ENCODE peak calls at places on chromosomes 6 and 20, in four cellular contexts. One of them, this sample, is unnamed.

GRCh38 chr6:83536034-83536646 is 23.8 kb downstream of the PRSS35 start:
- DNase-seq in stimulated activated CD4-positive, alpha-beta T cell treated with anti-CD3 and anti-CD28 coated beads, TNF-alpha, amount 100 ng/mL, for 4 hours: no peak
- DNase-seq in left kidney: peak
- DNase-seq in IMR-90: peak
- DNase-seq in this sample: peak

GRCh38 chr6:64520050-64520449 is 884.4 kb downstream of the PHF3 start:
- DNase-seq in stimulated activated CD4-positive, alpha-beta T cell treated with anti-CD3 and anti-CD28 coated beads, TNF-alpha, amount 100 ng/mL, for 4 hours: no peak
- DNase-seq in left kidney: no peak
- DNase-seq in IMR-90: peak
- DNase-seq in this sample: peak

GRCh38 chr20:48800227-48800626 is 27.6 kb downstream of the PREX1 start:
- DNase-seq in stimulated activated CD4-positive, alpha-beta T cell treated with anti-CD3 and anti-CD28 coated beads, TNF-alpha, amount 100 ng/mL, for 4 hours: no peak
- DNase-seq in left kidney: no peak
- DNase-seq in IMR-90: no peak
- DNase-seq in this sample: no peak

GRCh38 chr6:169115632-169116031 is 138.0 kb downstream of the THBS2 start:
- DNase-seq in stimulated activated CD4-positive, alpha-beta T cell treated with anti-CD3 and anti-CD28 coated beads, TNF-alpha, amount 100 ng/mL, for 4 hours: no peak
- DNase-seq in left kidney: no peak
- DNase-seq in IMR-90: peak
- DNase-seq in this sample: no peak

GRCh38 chr6:144340541-144341371 is 55.6 kb downstream of the UTRN start:
- DNase-seq in stimulated activated CD4-positive, alpha-beta T cell treated with anti-CD3 and anti-CD28 coated beads, TNF-alpha, amount 100 ng/mL, for 4 hours: no peak
- DNase-seq in left kidney: no peak
- DNase-seq in IMR-90: no peak
- DNase-seq in this sample: no peak

GRCh38 chr20:45873409-45874116 is 7.5 kb upstream of the ZSWIM1 start:
- DNase-seq in stimulated activated CD4-positive, alpha-beta T cell treated with anti-CD3 and anti-CD28 coated beads, TNF-alpha, amount 100 ng/mL, for 4 hours: no peak
- DNase-seq in left kidney: no peak
- DNase-seq in IMR-90: peak
- DNase-seq in this sample: no peak

GRCh38 chr20:36504295-36504694 is 37.0 kb upstream of the MYL9 start:
- DNase-seq in stimulated activated CD4-positive, alpha-beta T cell treated with anti-CD3 and anti-CD28 coated beads, TNF-alpha, amount 100 ng/mL, for 4 hours: no peak
- DNase-seq in left kidney: no peak
- DNase-seq in IMR-90: no peak
- DNase-seq in this sample: no peak

GRCh38 chr20:3077618-3078134 is 6.3 kb downstream of the OXT start:
- DNase-seq in stimulated activated CD4-positive, alpha-beta T cell treated with anti-CD3 and anti-CD28 coated beads, TNF-alpha, amount 100 ng/mL, for 4 hours: no peak
- DNase-seq in left kidney: no peak
- DNase-seq in IMR-90: no peak
- DNase-seq in this sample: no peak

GRCh38 chr6:115610646-115611045 is 450.0 kb downstream of the FRK start:
- DNase-seq in stimulated activated CD4-positive, alpha-beta T cell treated with anti-CD3 and anti-CD28 coated beads, TNF-alpha, amount 100 ng/mL, for 4 hours: no peak
- DNase-seq in left kidney: no peak
- DNase-seq in IMR-90: no peak
- DNase-seq in this sample: peak

GRCh38 chr20:17681741-17682102 is 320 bp downstream of the RRBP1 start:
- DNase-seq in stimulated activated CD4-positive, alpha-beta T cell treated with anti-CD3 and anti-CD28 coated beads, TNF-alpha, amount 100 ng/mL, for 4 hours: peak
- DNase-seq in left kidney: no peak
- DNase-seq in IMR-90: no peak
- DNase-seq in this sample: no peak

GRCh38 chr6:82385961-82386360 is 22.3 kb downstream of the TPBG start:
- DNase-seq in stimulated activated CD4-positive, alpha-beta T cell treated with anti-CD3 and anti-CD28 coated beads, TNF-alpha, amount 100 ng/mL, for 4 hours: no peak
- DNase-seq in left kidney: no peak
- DNase-seq in IMR-90: no peak
- DNase-seq in this sample: no peak

GRCh38 chr6:151081658-151082057 is 158.1 kb upstream of the AKAP12 start:
- DNase-seq in stimulated activated CD4-positive, alpha-beta T cell treated with anti-CD3 and anti-CD28 coated beads, TNF-alpha, amount 100 ng/mL, for 4 hours: no peak
- DNase-seq in left kidney: no peak
- DNase-seq in IMR-90: no peak
- DNase-seq in this sample: peak

GRCh38 chr6:157317129-157317814 is 6.0 kb downstream of the TMEM242 start:
- DNase-seq in stimulated activated CD4-positive, alpha-beta T cell treated with anti-CD3 and anti-CD28 coated beads, TNF-alpha, amount 100 ng/mL, for 4 hours: no peak
- DNase-seq in left kidney: no peak
- DNase-seq in IMR-90: peak
- DNase-seq in this sample: no peak

GRCh38 chr20:1665345-1665744 is 7.8 kb upstream of the SIRPG start:
- DNase-seq in stimulated activated CD4-positive, alpha-beta T cell treated with anti-CD3 and anti-CD28 coated beads, TNF-alpha, amount 100 ng/mL, for 4 hours: no peak
- DNase-seq in left kidney: no peak
- DNase-seq in IMR-90: no peak
- DNase-seq in this sample: no peak

GRCh38 chr6:25346064-25346463 is 66.9 kb downstream of the CARMIL1 start:
- DNase-seq in stimulated activated CD4-positive, alpha-beta T cell treated with anti-CD3 and anti-CD28 coated beads, TNF-alpha, amount 100 ng/mL, for 4 hours: no peak
- DNase-seq in left kidney: no peak
- DNase-seq in IMR-90: no peak
- DNase-seq in this sample: peak

GRCh38 chr6:113362542-113363430 is 494.4 kb upstream of the MARCKS start:
- DNase-seq in stimulated activated CD4-positive, alpha-beta T cell treated with anti-CD3 and anti-CD28 coated beads, TNF-alpha, amount 100 ng/mL, for 4 hours: no peak
- DNase-seq in left kidney: peak
- DNase-seq in IMR-90: peak
- DNase-seq in this sample: peak

GRCh38 chr6:31272856-31273626 is 1.1 kb upstream of the HLA-C start:
- DNase-seq in stimulated activated CD4-positive, alpha-beta T cell treated with anti-CD3 and anti-CD28 coated beads, TNF-alpha, amount 100 ng/mL, for 4 hours: no peak
- DNase-seq in left kidney: no peak
- DNase-seq in IMR-90: no peak
- DNase-seq in this sample: peak

GRCh38 chr6:137793805-137794508 is 73.1 kb upstream of the TNFAIP3 start:
- DNase-seq in stimulated activated CD4-positive, alpha-beta T cell treated with anti-CD3 and anti-CD28 coated beads, TNF-alpha, amount 100 ng/mL, for 4 hours: no peak
- DNase-seq in left kidney: no peak
- DNase-seq in IMR-90: no peak
- DNase-seq in this sample: peak

GRCh38 chr6:82264824-82265223 is 17.3 kb upstream of the IBTK start:
- DNase-seq in stimulated activated CD4-positive, alpha-beta T cell treated with anti-CD3 and anti-CD28 coated beads, TNF-alpha, amount 100 ng/mL, for 4 hours: no peak
- DNase-seq in left kidney: no peak
- DNase-seq in IMR-90: no peak
- DNase-seq in this sample: peak

GRCh38 chr6:156729248-156729647 is 47.9 kb upstream of the ARID1B start:
- DNase-seq in stimulated activated CD4-positive, alpha-beta T cell treated with anti-CD3 and anti-CD28 coated beads, TNF-alpha, amount 100 ng/mL, for 4 hours: no peak
- DNase-seq in left kidney: no peak
- DNase-seq in IMR-90: peak
- DNase-seq in this sample: no peak

GRCh38 chr6:142489722-142490610 is 188.2 kb downstream of the ADGRG6 start:
- DNase-seq in stimulated activated CD4-positive, alpha-beta T cell treated with anti-CD3 and anti-CD28 coated beads, TNF-alpha, amount 100 ng/mL, for 4 hours: no peak
- DNase-seq in left kidney: no peak
- DNase-seq in IMR-90: no peak
- DNase-seq in this sample: no peak

GRCh38 chr6:112909781-112910180 is 562.7 kb downstream of the RFPL4B start:
- DNase-seq in stimulated activated CD4-positive, alpha-beta T cell treated with anti-CD3 and anti-CD28 coated beads, TNF-alpha, amount 100 ng/mL, for 4 hours: no peak
- DNase-seq in left kidney: no peak
- DNase-seq in IMR-90: peak
- DNase-seq in this sample: peak

GRCh38 chr6:98352348-98352747 is 482.0 kb upstream of the POU3F2 start:
- DNase-seq in stimulated activated CD4-positive, alpha-beta T cell treated with anti-CD3 and anti-CD28 coated beads, TNF-alpha, amount 100 ng/mL, for 4 hours: no peak
- DNase-seq in left kidney: no peak
- DNase-seq in IMR-90: no peak
- DNase-seq in this sample: no peak

GRCh38 chr20:37228111-37228510 is 33.5 kb downstream of the GHRH start:
- DNase-seq in stimulated activated CD4-positive, alpha-beta T cell treated with anti-CD3 and anti-CD28 coated beads, TNF-alpha, amount 100 ng/mL, for 4 hours: no peak
- DNase-seq in left kidney: peak
- DNase-seq in IMR-90: no peak
- DNase-seq in this sample: no peak

GRCh38 chr6:38018755-38019165 is 199.2 kb downstream of the ZFAND3 start:
- DNase-seq in stimulated activated CD4-positive, alpha-beta T cell treated with anti-CD3 and anti-CD28 coated beads, TNF-alpha, amount 100 ng/mL, for 4 hours: no peak
- DNase-seq in left kidney: no peak
- DNase-seq in IMR-90: no peak
- DNase-seq in this sample: no peak

GRCh38 chr6:82088978-82089855 is 158.3 kb downstream of the IBTK start:
- DNase-seq in stimulated activated CD4-positive, alpha-beta T cell treated with anti-CD3 and anti-CD28 coated beads, TNF-alpha, amount 100 ng/mL, for 4 hours: no peak
- DNase-seq in left kidney: no peak
- DNase-seq in IMR-90: peak
- DNase-seq in this sample: no peak

GRCh38 chr20:2820084-2820895 is 4.1 kb downstream of the TMEM239 start:
- DNase-seq in stimulated activated CD4-positive, alpha-beta T cell treated with anti-CD3 and anti-CD28 coated beads, TNF-alpha, amount 100 ng/mL, for 4 hours: no peak
- DNase-seq in left kidney: peak
- DNase-seq in IMR-90: peak
- DNase-seq in this sample: peak

GRCh38 chr6:88492241-88492640 is 326.1 kb upstream of the CNR1 start:
- DNase-seq in stimulated activated CD4-positive, alpha-beta T cell treated with anti-CD3 and anti-CD28 coated beads, TNF-alpha, amount 100 ng/mL, for 4 hours: no peak
- DNase-seq in left kidney: no peak
- DNase-seq in IMR-90: no peak
- DNase-seq in this sample: no peak

GRCh38 chr6:132218063-132218696 is 183.1 kb downstream of the MOXD1 start:
- DNase-seq in stimulated activated CD4-positive, alpha-beta T cell treated with anti-CD3 and anti-CD28 coated beads, TNF-alpha, amount 100 ng/mL, for 4 hours: no peak
- DNase-seq in left kidney: peak
- DNase-seq in IMR-90: peak
- DNase-seq in this sample: no peak

GRCh38 chr20:62660216-62660615 is 17.9 kb downstream of the SLCO4A1 start:
- DNase-seq in stimulated activated CD4-positive, alpha-beta T cell treated with anti-CD3 and anti-CD28 coated beads, TNF-alpha, amount 100 ng/mL, for 4 hours: no peak
- DNase-seq in left kidney: no peak
- DNase-seq in IMR-90: no peak
- DNase-seq in this sample: no peak

This sample was measured in mesendoderm.